ENCODE peak calls at places on chromosomes 7 and 10, in eight cellular contexts. K is stimulated activated naive CD8-positive, alpha-beta T cell treated with anti-CD3 and anti-CD28 coated beads, Interleukin-15, Interleukin-2, amounts not matched to agents 100 U/mL and 50 U/mL, for 24 hours; U is heart right ventricle; V is HepG2; X is natural killer cell; M is right lobe of liver; E is A549; B is T-cell. R is an unnamed sample.

GRCh38 chr7:153193144-153193595 is 433.6 kb downstream of the ACTR3B start:
- ATAC-seq in K (peak), U (peak), V (peak), X (no peak), M (peak), E (peak), B (no peak), R (no peak)

GRCh38 chr7:8211725-8212096 is 50.3 kb downstream of the ICA1 start:
- ATAC-seq in K (no peak), U (peak), V (peak), X (no peak), M (peak), E (no peak), B (no peak), R (no peak)

GRCh38 chr10:109931153-109931552 is 7.8 kb upstream of the XPNPEP1 start:
- ATAC-seq in K (no peak), U (no peak), V (no peak), X (no peak), M (peak), E (no peak), B (no peak), R (no peak)

GRCh38 chr10:74650613-74651012 is 175.8 kb upstream of the KAT6B start:
- ATAC-seq in K (no peak), U (no peak), V (no peak), X (no peak), M (no peak), E (no peak), B (no peak), R (no peak)

GRCh38 chr10:22823109-22823508 is 104.7 kb upstream of the ARMC3 start:
- ATAC-seq in K (no peak), U (peak), V (peak), X (no peak), M (peak), E (peak), B (no peak), R (no peak)

GRCh38 chr10:68280750-68281149 is 48.8 kb upstream of the ATOH7 start:
- ATAC-seq in K (no peak), U (no peak), V (no peak), X (no peak), M (no peak), E (no peak), B (no peak), R (no peak)

GRCh38 chr10:62759599-62760175 is 44.8 kb upstream of the ADO start:
- ATAC-seq in K (no peak), U (no peak), V (no peak), X (peak), M (peak), E (no peak), B (no peak), R (no peak)

GRCh38 chr10:29545122-29545521 is 89.6 kb downstream of the SVIL start:
- ATAC-seq in K (no peak), U (peak), V (no peak), X (no peak), M (no peak), E (no peak), B (no peak), R (no peak)

GRCh38 chr10:93288679-93289634 is 193.2 kb downstream of the MYOF start:
- ATAC-seq in K (no peak), U (peak), V (peak), X (peak), M (peak), E (peak), B (no peak), R (no peak)

GRCh38 chr10:89369142-89370105 is 8.4 kb upstream of the IFIT1B start:
- ATAC-seq in K (no peak), U (peak), V (no peak), X (no peak), M (peak), E (peak), B (no peak), R (no peak)

GRCh38 chr7:134874407-134874806 is 95.0 kb downstream of the CALD1 start:
- ATAC-seq in K (no peak), U (no peak), V (no peak), X (no peak), M (no peak), E (no peak), B (no peak), R (no peak)

GRCh38 chr7:122803323-122803722 is 82.9 kb downstream of the CADPS2 start:
- ATAC-seq in K (no peak), U (peak), V (peak), X (no peak), M (peak), E (no peak), B (no peak), R (no peak)

GRCh38 chr10:3765376-3765667 is 19.7 kb downstream of the KLF6 start:
- ATAC-seq in K (no peak), U (no peak), V (peak), X (peak), M (no peak), E (no peak), B (peak), R (no peak)

GRCh38 chr10:97327348-97328294 is 6.9 kb downstream of the FRAT2 start:
- ATAC-seq in K (no peak), U (no peak), V (peak), X (peak), M (peak), E (peak), B (no peak), R (no peak)

GRCh38 chr7:75979361-75980125 is 14.9 kb downstream of the TMEM120A start:
- ATAC-seq in K (no peak), U (no peak), V (no peak), X (no peak), M (peak), E (peak), B (no peak), R (no peak)

GRCh38 chr7:30894866-30895408 is 16.7 kb upstream of the AQP1 start:
- ATAC-seq in K (no peak), U (no peak), V (peak), X (no peak), M (no peak), E (peak), B (no peak), R (no peak)

GRCh38 chr10:20369863-20370736 is 527.0 kb downstream of the NEBL start:
- ATAC-seq in K (no peak), U (no peak), V (no peak), X (no peak), M (no peak), E (no peak), B (no peak), R (no peak)

GRCh38 chr7:135377171-135377570 is 132.7 kb downstream of the CNOT4 start:
- ATAC-seq in K (no peak), U (no peak), V (no peak), X (no peak), M (no peak), E (no peak), B (no peak), R (no peak)

GRCh38 chr7:30430777-30431176 is 47.8 kb downstream of the NOD1 start:
- ATAC-seq in K (no peak), U (peak), V (no peak), X (no peak), M (peak), E (no peak), B (no peak), R (no peak)

GRCh38 chr7:158917818-158918217 is 61.5 kb downstream of the DYNC2I1 start:
- ATAC-seq in K (no peak), U (peak), V (no peak), X (no peak), M (peak), E (no peak), B (no peak), R (no peak)

GRCh38 chr10:93595378-93596288 is 5.4 kb downstream of the RBP4 start:
- ATAC-seq in K (no peak), U (no peak), V (no peak), X (no peak), M (no peak), E (no peak), B (no peak), R (no peak)

GRCh38 chr10:89601728-89602361 is 43.2 kb downstream of the PANK1 start:
- ATAC-seq in K (no peak), U (no peak), V (no peak), X (no peak), M (peak), E (no peak), B (no peak), R (no peak)

GRCh38 chr10:28616514-28616913 is 60.8 kb upstream of the BAMBI start:
- ATAC-seq in K (no peak), U (peak), V (no peak), X (no peak), M (peak), E (no peak), B (no peak), R (no peak)

GRCh38 chr7:143407296-143408246 is 1.1 kb downstream of the EPHA1 start:
- ATAC-seq in K (peak), U (no peak), V (peak), X (peak), M (peak), E (peak), B (peak), R (no peak)